ENCODE peak calls at places on chromosomes 1 and 21, in six cellular contexts. One of them, this sample, is unnamed.

GRCh38 chr1:12565094-12565965 is 52.7 kb downstream of the DHRS3 start:
- DNase-seq in BJ: no peak
- DNase-seq in T-helper 2 cell: no peak
- DNase-seq in GDM1: no peak
- DNase-seq in NCI-H1105: no peak
- DNase-seq in GM03348: peak
- DNase-seq in this sample: no peak

GRCh38 chr1:184861755-184862336 is 107.2 kb upstream of the EDEM3 start:
- DNase-seq in GM03348: no peak
- DNase-seq in NCI-H1105: no peak
- DNase-seq in BJ: no peak
- DNase-seq in T-helper 2 cell: no peak
- DNase-seq in GDM1: no peak
- DNase-seq in this sample: no peak

GRCh38 chr1:232431326-232431725 is 198.6 kb downstream of the SIPA1L2 start:
- DNase-seq in GM03348: no peak
- DNase-seq in BJ: no peak
- DNase-seq in NCI-H1105: no peak
- DNase-seq in T-helper 2 cell: no peak
- DNase-seq in GDM1: no peak
- DNase-seq in this sample: no peak

GRCh38 chr1:26391450-26391849 is 18.9 kb upstream of the ZNF683 start:
- DNase-seq in GM03348: peak
- DNase-seq in BJ: no peak
- DNase-seq in NCI-H1105: no peak
- DNase-seq in GDM1: peak
- DNase-seq in T-helper 2 cell: no peak
- DNase-seq in this sample: peak

GRCh38 chr1:212918751-212919150 is 31.6 kb upstream of the VASH2 start:
- DNase-seq in T-helper 2 cell: no peak
- DNase-seq in GM03348: no peak
- DNase-seq in BJ: no peak
- DNase-seq in GDM1: no peak
- DNase-seq in NCI-H1105: no peak
- DNase-seq in this sample: no peak

GRCh38 chr1:53344921-53345838 is 17.3 kb upstream of the LRP8 start:
- DNase-seq in T-helper 2 cell: no peak
- DNase-seq in BJ: no peak
- DNase-seq in GM03348: no peak
- DNase-seq in NCI-H1105: no peak
- DNase-seq in GDM1: no peak
- DNase-seq in this sample: no peak

GRCh38 chr1:229203030-229203751 is 67.7 kb upstream of the RAB4A start:
- DNase-seq in T-helper 2 cell: no peak
- DNase-seq in NCI-H1105: no peak
- DNase-seq in BJ: no peak
- DNase-seq in GM03348: peak
- DNase-seq in GDM1: no peak
- DNase-seq in this sample: no peak

GRCh38 chr1:222387020-222387816 is 160.7 kb downstream of the HHIPL2 start:
- DNase-seq in GDM1: no peak
- DNase-seq in GM03348: no peak
- DNase-seq in BJ: no peak
- DNase-seq in T-helper 2 cell: no peak
- DNase-seq in NCI-H1105: no peak
- DNase-seq in this sample: no peak

GRCh38 chr1:15836772-15837669 is 10.5 kb upstream of the SPEN start:
- DNase-seq in NCI-H1105: no peak
- DNase-seq in GDM1: no peak
- DNase-seq in GM03348: no peak
- DNase-seq in T-helper 2 cell: no peak
- DNase-seq in BJ: no peak
- DNase-seq in this sample: no peak

GRCh38 chr1:90104941-90105593 is 110.2 kb downstream of the ZNF326 start:
- DNase-seq in NCI-H1105: no peak
- DNase-seq in T-helper 2 cell: no peak
- DNase-seq in GDM1: no peak
- DNase-seq in GM03348: no peak
- DNase-seq in BJ: no peak
- DNase-seq in this sample: no peak

GRCh38 chr21:44552681-44553080 is 1.4 kb upstream of the KRTAP10-2 start:
- DNase-seq in GDM1: no peak
- DNase-seq in T-helper 2 cell: no peak
- DNase-seq in GM03348: no peak
- DNase-seq in BJ: no peak
- DNase-seq in NCI-H1105: no peak
- DNase-seq in this sample: no peak

GRCh38 chr21:25324666-25325065 is 282.6 kb downstream of the MRPL39 start:
- DNase-seq in NCI-H1105: no peak
- DNase-seq in GDM1: no peak
- DNase-seq in T-helper 2 cell: no peak
- DNase-seq in GM03348: no peak
- DNase-seq in BJ: no peak
- DNase-seq in this sample: no peak

GRCh38 chr1:113095790-113096455 is 22.9 kb downstream of the LRIG2 start:
- DNase-seq in T-helper 2 cell: no peak
- DNase-seq in GM03348: no peak
- DNase-seq in GDM1: no peak
- DNase-seq in BJ: no peak
- DNase-seq in NCI-H1105: no peak
- DNase-seq in this sample: no peak

GRCh38 chr1:162391790-162392563 is 10.4 kb downstream of the C1orf226 start:
- DNase-seq in NCI-H1105: no peak
- DNase-seq in GDM1: no peak
- DNase-seq in GM03348: peak
- DNase-seq in BJ: no peak
- DNase-seq in T-helper 2 cell: no peak
- DNase-seq in this sample: peak

GRCh38 chr1:203520315-203520714 is 26.4 kb downstream of the OPTC start:
- DNase-seq in GDM1: no peak
- DNase-seq in BJ: no peak
- DNase-seq in GM03348: peak
- DNase-seq in T-helper 2 cell: no peak
- DNase-seq in NCI-H1105: no peak
- DNase-seq in this sample: no peak

GRCh38 chr1:222064388-222065201 is 322.7 kb upstream of the DUSP10 start:
- DNase-seq in BJ: peak
- DNase-seq in GM03348: no peak
- DNase-seq in NCI-H1105: no peak
- DNase-seq in T-helper 2 cell: no peak
- DNase-seq in GDM1: no peak
- DNase-seq in this sample: peak

GRCh38 chr1:94230920-94231319 is 6.5 kb downstream of the ARHGAP29 start:
- DNase-seq in GM03348: no peak
- DNase-seq in NCI-H1105: no peak
- DNase-seq in GDM1: no peak
- DNase-seq in BJ: no peak
- DNase-seq in T-helper 2 cell: no peak
- DNase-seq in this sample: no peak

GRCh38 chr1:160590488-160590887 is 11.2 kb upstream of the CD84 start:
- DNase-seq in BJ: no peak
- DNase-seq in NCI-H1105: no peak
- DNase-seq in GM03348: no peak
- DNase-seq in T-helper 2 cell: no peak
- DNase-seq in GDM1: no peak
- DNase-seq in this sample: no peak

GRCh38 chr1:36385410-36386261 is at the start of gene STK40:
- DNase-seq in BJ: peak
- DNase-seq in T-helper 2 cell: peak
- DNase-seq in NCI-H1105: peak
- DNase-seq in GM03348: peak
- DNase-seq in GDM1: peak
- DNase-seq in this sample: peak

GRCh38 chr1:27650146-27650526 is 15.2 kb upstream of the FGR start:
- DNase-seq in GM03348: no peak
- DNase-seq in GDM1: no peak
- DNase-seq in T-helper 2 cell: no peak
- DNase-seq in BJ: no peak
- DNase-seq in NCI-H1105: no peak
- DNase-seq in this sample: no peak

GRCh38 chr21:14554948-14555347 is 8.8 kb upstream of the SAMSN1 start:
- DNase-seq in GDM1: no peak
- DNase-seq in T-helper 2 cell: no peak
- DNase-seq in NCI-H1105: no peak
- DNase-seq in GM03348: no peak
- DNase-seq in BJ: no peak
- DNase-seq in this sample: no peak

GRCh38 chr21:44518684-44519083 is 21.3 kb downstream of the KRTAP10-1 start:
- DNase-seq in GM03348: no peak
- DNase-seq in GDM1: no peak
- DNase-seq in BJ: no peak
- DNase-seq in NCI-H1105: no peak
- DNase-seq in T-helper 2 cell: no peak
- DNase-seq in this sample: no peak

GRCh38 chr1:150362721-150363425 is 1.1 kb upstream of the RPRD2 start:
- DNase-seq in GDM1: no peak
- DNase-seq in GM03348: no peak
- DNase-seq in T-helper 2 cell: no peak
- DNase-seq in BJ: no peak
- DNase-seq in NCI-H1105: peak
- DNase-seq in this sample: no peak

GRCh38 chr1:207298186-207298585 is 23.3 kb upstream of the CD55 start:
- DNase-seq in GM03348: no peak
- DNase-seq in BJ: no peak
- DNase-seq in NCI-H1105: no peak
- DNase-seq in T-helper 2 cell: no peak
- DNase-seq in GDM1: no peak
- DNase-seq in this sample: no peak

GRCh38 chr1:79042539-79042938 is 36.0 kb upstream of the ADGRL4 start:
- DNase-seq in NCI-H1105: no peak
- DNase-seq in GDM1: no peak
- DNase-seq in T-helper 2 cell: no peak
- DNase-seq in GM03348: no peak
- DNase-seq in BJ: no peak
- DNase-seq in this sample: no peak

GRCh38 chr1:87330201-87330953 is 1.7 kb downstream of the LMO4 start:
- DNase-seq in BJ: no peak
- DNase-seq in GDM1: no peak
- DNase-seq in T-helper 2 cell: no peak
- DNase-seq in GM03348: peak
- DNase-seq in NCI-H1105: no peak
- DNase-seq in this sample: no peak

GRCh38 chr21:29347274-29347681 is 48.6 kb downstream of the BACH1 start:
- DNase-seq in T-helper 2 cell: no peak
- DNase-seq in BJ: no peak
- DNase-seq in GDM1: no peak
- DNase-seq in NCI-H1105: no peak
- DNase-seq in GM03348: no peak
- DNase-seq in this sample: no peak

GRCh38 chr1:188423088-188423487 is 1594.3 kb downstream of the PLA2G4A start:
- DNase-seq in NCI-H1105: no peak
- DNase-seq in GDM1: no peak
- DNase-seq in GM03348: no peak
- DNase-seq in T-helper 2 cell: no peak
- DNase-seq in BJ: no peak
- DNase-seq in this sample: no peak

GRCh38 chr1:206856674-206857464 is 8.6 kb upstream of the IL20 start:
- DNase-seq in GM03348: no peak
- DNase-seq in GDM1: no peak
- DNase-seq in BJ: no peak
- DNase-seq in T-helper 2 cell: no peak
- DNase-seq in NCI-H1105: no peak
- DNase-seq in this sample: no peak

GRCh38 chr1:2494323-2494693 is 18.2 kb downstream of the PLCH2 start:
- DNase-seq in T-helper 2 cell: no peak
- DNase-seq in GDM1: no peak
- DNase-seq in NCI-H1105: no peak
- DNase-seq in BJ: peak
- DNase-seq in GM03348: peak
- DNase-seq in this sample: peak

GRCh38 chr1:54967372-54967771 is 13.1 kb upstream of the TMEM61 start:
- DNase-seq in T-helper 2 cell: no peak
- DNase-seq in BJ: no peak
- DNase-seq in NCI-H1105: no peak
- DNase-seq in GM03348: no peak
- DNase-seq in GDM1: no peak
- DNase-seq in this sample: no peak

GRCh38 chr1:20032425-20032824 is 37.6 kb upstream of the PLA2G5 start:
- DNase-seq in BJ: no peak
- DNase-seq in T-helper 2 cell: no peak
- DNase-seq in NCI-H1105: no peak
- DNase-seq in GM03348: no peak
- DNase-seq in GDM1: no peak
- DNase-seq in this sample: no peak

GRCh38 chr1:20705356-20705755 is 12.5 kb downstream of the KIF17 start:
- DNase-seq in NCI-H1105: no peak
- DNase-seq in T-helper 2 cell: no peak
- DNase-seq in GM03348: no peak
- DNase-seq in BJ: no peak
- DNase-seq in GDM1: no peak
- DNase-seq in this sample: no peak

GRCh38 chr1:25140073-25140797 is 92.1 kb downstream of the SYF2 start:
- DNase-seq in GDM1: peak
- DNase-seq in GM03348: no peak
- DNase-seq in BJ: no peak
- DNase-seq in T-helper 2 cell: no peak
- DNase-seq in NCI-H1105: no peak
- DNase-seq in this sample: no peak

GRCh38 chr21:27534211-27534610 is 567.3 kb upstream of the ADAMTS5 start:
- DNase-seq in GDM1: no peak
- DNase-seq in T-helper 2 cell: no peak
- DNase-seq in GM03348: peak
- DNase-seq in BJ: no peak
- DNase-seq in NCI-H1105: no peak
- DNase-seq in this sample: no peak

GRCh38 chr1:86773331-86774288 is 69.2 kb downstream of the SH3GLB1 start:
- DNase-seq in BJ: no peak
- DNase-seq in GDM1: no peak
- DNase-seq in GM03348: no peak
- DNase-seq in NCI-H1105: no peak
- DNase-seq in T-helper 2 cell: no peak
- DNase-seq in this sample: no peak